ENCODE peak calls at places on chromosome 15, in four cellular contexts. One of them, this sample, is unnamed.

GRCh38 chr15:73633991-73634495 is 854 bp upstream of the NPTN start:
- DNase-seq in choroid plexus epithelial cell: peak
- DNase-seq in Peyer's patch: no peak
- DNase-seq in aorta: no peak
- DNase-seq in this sample: no peak

GRCh38 chr15:34243226-34243625 is 18.4 kb downstream of the EMC4 start:
- DNase-seq in choroid plexus epithelial cell: no peak
- DNase-seq in aorta: no peak
- DNase-seq in Peyer's patch: no peak
- DNase-seq in this sample: no peak

GRCh38 chr15:57281357-57281756 is 94.9 kb upstream of the CGNL1 start:
- DNase-seq in choroid plexus epithelial cell: no peak
- DNase-seq in aorta: no peak
- DNase-seq in Peyer's patch: no peak
- DNase-seq in this sample: no peak

GRCh38 chr15:79003301-79003700 is 58.5 kb upstream of the CTSH start:
- DNase-seq in aorta: peak
- DNase-seq in Peyer's patch: no peak
- DNase-seq in choroid plexus epithelial cell: peak
- DNase-seq in this sample: no peak

GRCh38 chr15:57220220-57220619 is 156.1 kb upstream of the CGNL1 start:
- DNase-seq in Peyer's patch: no peak
- DNase-seq in choroid plexus epithelial cell: peak
- DNase-seq in aorta: no peak
- DNase-seq in this sample: no peak

GRCh38 chr15:82314769-82315518 is 34.3 kb downstream of the GOLGA6L10 start:
- DNase-seq in aorta: no peak
- DNase-seq in choroid plexus epithelial cell: no peak
- DNase-seq in Peyer's patch: peak
- DNase-seq in this sample: peak

GRCh38 chr15:26011916-26012315 is 148.8 kb upstream of the ATP10A start:
- DNase-seq in choroid plexus epithelial cell: no peak
- DNase-seq in Peyer's patch: no peak
- DNase-seq in aorta: no peak
- DNase-seq in this sample: no peak

GRCh38 chr15:91142097-91142744 is 42.2 kb downstream of the SV2B start:
- DNase-seq in choroid plexus epithelial cell: peak
- DNase-seq in aorta: no peak
- DNase-seq in Peyer's patch: no peak
- DNase-seq in this sample: no peak

GRCh38 chr15:34793071-34793470 is 2.3 kb downstream of the ACTC1 start:
- DNase-seq in Peyer's patch: no peak
- DNase-seq in choroid plexus epithelial cell: no peak
- DNase-seq in aorta: no peak
- DNase-seq in this sample: no peak

GRCh38 chr15:78873796-78874761 is 1.4 kb downstream of the MORF4L1 start:
- DNase-seq in Peyer's patch: no peak
- DNase-seq in choroid plexus epithelial cell: peak
- DNase-seq in aorta: peak
- DNase-seq in this sample: no peak

GRCh38 chr15:66408254-66408653 is 21.5 kb downstream of the MAP2K1 start:
- DNase-seq in Peyer's patch: no peak
- DNase-seq in choroid plexus epithelial cell: no peak
- DNase-seq in aorta: no peak
- DNase-seq in this sample: no peak

GRCh38 chr15:73786518-73786917 is 33.4 kb upstream of the INSYN1 start:
- DNase-seq in choroid plexus epithelial cell: no peak
- DNase-seq in Peyer's patch: no peak
- DNase-seq in aorta: no peak
- DNase-seq in this sample: no peak

GRCh38 chr15:60674704-60675405 is 195.9 kb upstream of the ICE2 start:
- DNase-seq in choroid plexus epithelial cell: no peak
- DNase-seq in aorta: no peak
- DNase-seq in Peyer's patch: no peak
- DNase-seq in this sample: no peak

GRCh38 chr15:31848621-31849020 is 181.7 kb upstream of the CHRNA7 start:
- DNase-seq in Peyer's patch: no peak
- DNase-seq in choroid plexus epithelial cell: no peak
- DNase-seq in aorta: no peak
- DNase-seq in this sample: no peak

GRCh38 chr15:48392356-48392755 is 61.1 kb downstream of the DUT start:
- DNase-seq in Peyer's patch: no peak
- DNase-seq in aorta: peak
- DNase-seq in choroid plexus epithelial cell: peak
- DNase-seq in this sample: no peak

GRCh38 chr15:25057574-25057973 is 102.8 kb downstream of the SNRPN start:
- DNase-seq in choroid plexus epithelial cell: no peak
- DNase-seq in Peyer's patch: peak
- DNase-seq in aorta: no peak
- DNase-seq in this sample: peak

GRCh38 chr15:65824941-65825544 is 33.0 kb upstream of the DENND4A start:
- DNase-seq in choroid plexus epithelial cell: peak
- DNase-seq in Peyer's patch: no peak
- DNase-seq in aorta: no peak
- DNase-seq in this sample: no peak

GRCh38 chr15:74893627-74894026 is 3.8 kb downstream of the MPI start:
- DNase-seq in choroid plexus epithelial cell: no peak
- DNase-seq in aorta: no peak
- DNase-seq in Peyer's patch: no peak
- DNase-seq in this sample: no peak

GRCh38 chr15:76576526-76577279 is 240.1 kb downstream of the ISL2 start:
- DNase-seq in Peyer's patch: peak
- DNase-seq in choroid plexus epithelial cell: peak
- DNase-seq in aorta: peak
- DNase-seq in this sample: peak

GRCh38 chr15:69912116-69912515 is 185.6 kb downstream of the TLE3 start:
- DNase-seq in Peyer's patch: no peak
- DNase-seq in aorta: no peak
- DNase-seq in choroid plexus epithelial cell: no peak
- DNase-seq in this sample: peak

GRCh38 chr15:89494006-89494405 is 2.4 kb downstream of the RHCG start:
- DNase-seq in aorta: no peak
- DNase-seq in choroid plexus epithelial cell: no peak
- DNase-seq in Peyer's patch: no peak
- DNase-seq in this sample: no peak

GRCh38 chr15:65052956-65053355 is 7.8 kb downstream of the SLC51B start:
- DNase-seq in Peyer's patch: no peak
- DNase-seq in aorta: no peak
- DNase-seq in choroid plexus epithelial cell: no peak
- DNase-seq in this sample: no peak

GRCh38 chr15:39691229-39691628 is 91.4 kb downstream of the FSIP1 start:
- DNase-seq in aorta: no peak
- DNase-seq in choroid plexus epithelial cell: no peak
- DNase-seq in Peyer's patch: no peak
- DNase-seq in this sample: no peak

GRCh38 chr15:25327671-25328070 is 111.2 kb downstream of the UBE3A start:
- DNase-seq in aorta: no peak
- DNase-seq in choroid plexus epithelial cell: no peak
- DNase-seq in Peyer's patch: no peak
- DNase-seq in this sample: no peak

GRCh38 chr15:39281094-39281493 is 299.8 kb upstream of the THBS1 start:
- DNase-seq in Peyer's patch: no peak
- DNase-seq in choroid plexus epithelial cell: peak
- DNase-seq in aorta: no peak
- DNase-seq in this sample: no peak